ENCODE peak calls at places on chromosomes 7 and 10, in eight cellular contexts. Z, R, H, Q, G, U, X and C are unnamed samples.

GRCh38 chr10:59589721-59590120 is 119.9 kb downstream of the SLC16A9 start:
- DNase-seq in Z (no peak), R (no peak), H (no peak), Q (no peak), G (no peak), U (no peak), X (no peak), C (no peak)

GRCh38 chr7:101020444-101020843 is 563 bp downstream of the MUC17 start:
- DNase-seq in Z (no peak), R (no peak), H (no peak), Q (no peak), G (no peak), U (no peak), X (no peak), C (no peak)

GRCh38 chr10:19158358-19158757 is 109.8 kb downstream of the MALRD1 start:
- DNase-seq in Z (no peak), R (no peak), H (no peak), Q (no peak), G (no peak), U (no peak), X (no peak), C (no peak)

GRCh38 chr10:75126277-75126676 is 14.8 kb downstream of the SAMD8 start:
- DNase-seq in Z (no peak), R (no peak), H (no peak), Q (no peak), G (no peak), U (no peak), X (no peak), C (no peak)

GRCh38 chr10:79148452-79149344 is 79.9 kb downstream of the ZMIZ1 start:
- DNase-seq in Z (no peak), R (peak; percentile 82), H (no peak), Q (no peak), G (no peak), U (peak; percentile 81), X (no peak), C (no peak)

GRCh38 chr7:79553811-79554555 is 100.5 kb upstream of the MAGI2 start:
- DNase-seq in Z (no peak), R (peak; percentile 69), H (no peak), Q (no peak), G (no peak), U (no peak), X (peak; percentile 68), C (no peak)

GRCh38 chr10:71191019-71191418 is 21.4 kb upstream of the UNC5B start:
- DNase-seq in Z (no peak), R (no peak), H (no peak), Q (no peak), G (no peak), U (no peak), X (no peak), C (no peak)

GRCh38 chr10:105538933-105539332 is 897.8 kb downstream of the SORCS3 start:
- DNase-seq in Z (no peak), R (no peak), H (no peak), Q (no peak), G (no peak), U (no peak), X (no peak), C (no peak)

GRCh38 chr7:37633048-37633447 is 50.5 kb upstream of the GPR141 start:
- DNase-seq in Z (no peak), R (no peak), H (no peak), Q (no peak), G (no peak), U (no peak), X (no peak), C (no peak)

GRCh38 chr7:117157121-117157870 is 165.6 kb downstream of the WNT2 start:
- DNase-seq in Z (no peak), R (peak; percentile 83), H (no peak), Q (no peak), G (no peak), U (peak; percentile 64), X (no peak), C (no peak)

GRCh38 chr10:94853065-94853464 is 85.4 kb upstream of the CYP2C9 start:
- DNase-seq in Z (no peak), R (no peak), H (no peak), Q (no peak), G (no peak), U (no peak), X (no peak), C (no peak)

GRCh38 chr10:47406870-47407648 is 23.0 kb upstream of the ZNF488 start:
- DNase-seq in Z (no peak), R (peak; percentile 95), H (no peak), Q (no peak), G (no peak), U (no peak), X (peak; percentile 22), C (no peak)

GRCh38 chr7:126702242-126703016 is 550.3 kb downstream of the GRM8 start:
- DNase-seq in Z (no peak), R (no peak), H (no peak), Q (no peak), G (no peak), U (no peak), X (no peak), C (no peak)

GRCh38 chr7:22137466-22137865 is 191.8 kb upstream of the CDCA7L start:
- DNase-seq in Z (no peak), R (peak; percentile 51), H (no peak), Q (no peak), G (no peak), U (no peak), X (no peak), C (no peak)

GRCh38 chr7:36606442-36607205 is 117.7 kb downstream of the AOAH start:
- DNase-seq in Z (no peak), R (no peak), H (no peak), Q (no peak), G (no peak), U (no peak), X (no peak), C (no peak)

GRCh38 chr10:98418596-98419265 is 3.7 kb upstream of the PYROXD2 start:
- DNase-seq in Z (no peak), R (no peak), H (no peak), Q (no peak), G (no peak), U (no peak), X (no peak), C (no peak)

GRCh38 chr7:157017149-157017548 is 6.7 kb upstream of the MNX1 start:
- DNase-seq in Z (no peak), R (no peak), H (no peak), Q (no peak), G (no peak), U (no peak), X (no peak), C (no peak)